ENCODE peak calls at places on chromosomes 7 and 10, in ten cellular contexts. N, B, K, S, P, Q, Z, J, D and O are unnamed samples.

GRCh38 chr7:1943933-1944618 is 274.0 kb downstream of the ELFN1 start:
- DNase-seq in N (peak), B (no peak), K (no peak), S (no peak), P (no peak), Q (no peak), Z (no peak), J (peak), D (no peak), O (no peak)

GRCh38 chr7:123148813-123149212 is 51.0 kb downstream of the SLC13A1 start:
- DNase-seq in N (no peak), B (no peak), K (no peak), S (no peak), P (no peak), Q (no peak), Z (no peak), J (no peak), D (no peak), O (peak)

GRCh38 chr7:43439631-43440401 is 143.1 kb upstream of the STK17A start:
- DNase-seq in N (no peak), B (peak), K (peak), S (no peak), P (no peak), Q (no peak), Z (no peak), J (peak), D (no peak), O (peak)

GRCh38 chr7:67724435-67724834 is 727.8 kb downstream of the TYW1 start:
- DNase-seq in N (no peak), B (no peak), K (no peak), S (no peak), P (no peak), Q (no peak), Z (no peak), J (no peak), D (no peak), O (no peak)

GRCh38 chr10:133276435-133277201 is at the start of gene ADAM8:
- DNase-seq in N (no peak), B (no peak), K (peak), S (no peak), P (no peak), Q (no peak), Z (peak), J (peak), D (no peak), O (no peak)

GRCh38 chr7:69889338-69890080 is 291.2 kb downstream of the AUTS2 start:
- DNase-seq in N (no peak), B (no peak), K (no peak), S (no peak), P (no peak), Q (no peak), Z (no peak), J (no peak), D (no peak), O (no peak)

GRCh38 chr10:7301039-7301768 is 109.6 kb downstream of the SFMBT2 start:
- DNase-seq in N (no peak), B (no peak), K (no peak), S (no peak), P (no peak), Q (no peak), Z (no peak), J (peak), D (no peak), O (no peak)

GRCh38 chr7:73557108-73557396 is 438 bp downstream of the BCL7B start:
- DNase-seq in N (peak), B (peak), K (peak), S (peak), P (peak), Q (peak), Z (peak), J (peak), D (peak), O (peak)

GRCh38 chr10:126969310-126969709 is 64.1 kb downstream of the DOCK1 start:
- DNase-seq in N (no peak), B (peak), K (no peak), S (no peak), P (no peak), Q (no peak), Z (no peak), J (peak), D (no peak), O (peak)
- TF ChIP-seq CTCF in N (peak), B (peak), K (no peak), S (peak), P (no peak), Q (no peak), Z (no peak), J (peak), D (no peak), O (no peak)

DNA sequence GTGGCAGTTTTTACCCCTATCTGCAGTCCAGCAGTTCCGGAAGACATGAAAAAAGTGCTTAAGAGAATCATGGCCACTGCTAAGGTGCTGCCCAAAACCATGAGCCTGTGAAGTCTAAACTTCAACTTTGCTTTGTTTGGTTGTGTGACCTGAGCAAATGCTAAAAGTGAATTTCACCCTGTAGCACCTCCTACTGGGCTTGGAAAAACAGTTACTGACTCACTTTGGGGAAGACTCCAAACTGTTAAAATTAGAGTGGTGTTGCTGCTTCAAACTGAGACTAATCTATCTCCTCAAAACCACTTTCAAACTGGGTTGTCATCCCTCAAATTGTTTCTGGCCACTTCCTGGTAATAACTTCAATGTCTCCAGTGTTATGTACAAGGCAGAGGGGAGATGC is 21.3 kb downstream of the MKX start:
- DNase-seq in N (no peak), B (no peak), K (no peak), S (no peak), P (no peak), Q (no peak), Z (no peak), J (peak), D (no peak), O (peak)
- TF ChIP-seq CTCF in N (no peak), B (peak), K (no peak), S (no peak), P (peak), Q (no peak), Z (no peak), J (peak), D (no peak), O (peak)

GRCh38 chr10:43885842-43886241 is 237.2 kb upstream of the ZNF32 start:
- DNase-seq in N (no peak), B (no peak), K (no peak), S (no peak), P (no peak), Q (no peak), Z (no peak), J (peak), D (no peak), O (no peak)
- TF ChIP-seq CTCF in N (no peak), B (no peak), K (no peak), S (no peak), P (no peak), Q (no peak), Z (no peak), J (peak), D (no peak), O (no peak)

GRCh38 chr7:101856488-101857357 is 39.3 kb downstream of the CUX1 start:
- DNase-seq in N (peak), B (peak), K (peak), S (peak), P (peak), Q (peak), Z (peak), J (peak), D (peak), O (peak)

GRCh38 chr7:101859411-101860106 is 42.1 kb downstream of the CUX1 start:
- DNase-seq in N (no peak), B (no peak), K (no peak), S (no peak), P (no peak), Q (no peak), Z (no peak), J (no peak), D (no peak), O (no peak)

GRCh38 chr7:101858437-101859385 is 41.3 kb downstream of the CUX1 start:
- DNase-seq in N (no peak), B (no peak), K (no peak), S (no peak), P (no peak), Q (peak), Z (no peak), J (no peak), D (no peak), O (no peak)

GRCh38 chr7:101854084-101854865 is 36.8 kb downstream of the CUX1 start:
- DNase-seq in N (no peak), B (no peak), K (no peak), S (no peak), P (no peak), Q (peak), Z (no peak), J (no peak), D (no peak), O (no peak)

GRCh38 chr7:101857358-101857794 is 40.0 kb downstream of the CUX1 start:
- DNase-seq in N (no peak), B (no peak), K (no peak), S (no peak), P (no peak), Q (peak), Z (no peak), J (no peak), D (no peak), O (no peak)
- TF ChIP-seq CTCF in N (no peak), B (no peak), K (no peak), S (no peak), P (no peak), Q (no peak), Z (no peak), J (no peak), D (no peak), O (no peak)

DNA sequence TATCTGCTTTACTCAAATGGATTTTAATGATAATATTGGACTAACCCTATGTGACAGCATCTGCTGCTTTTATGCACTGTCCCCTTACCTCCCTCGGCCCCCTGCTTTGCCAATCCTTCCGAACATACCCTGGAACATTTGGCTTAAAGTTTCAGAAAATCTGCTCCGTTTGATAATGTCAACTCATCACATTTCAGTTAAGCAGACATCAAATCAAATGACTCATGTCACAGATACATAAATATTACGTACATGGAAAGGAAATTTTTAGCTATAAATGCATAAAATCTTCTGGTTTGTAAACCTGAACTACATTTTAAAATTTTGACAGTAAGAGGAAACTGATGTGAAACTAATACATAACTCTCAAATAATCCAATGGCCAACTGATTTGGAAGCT is 98.2 kb downstream of the CNTNAP2 start:
- DNase-seq in N (no peak), B (no peak), K (no peak), S (no peak), P (no peak), Q (no peak), Z (no peak), J (no peak), D (no peak), O (no peak)
- TF ChIP-seq CTCF in N (no peak), B (no peak), K (no peak), S (no peak), P (no peak), Q (no peak), Z (no peak), J (no peak), D (no peak), O (no peak)

DNA sequence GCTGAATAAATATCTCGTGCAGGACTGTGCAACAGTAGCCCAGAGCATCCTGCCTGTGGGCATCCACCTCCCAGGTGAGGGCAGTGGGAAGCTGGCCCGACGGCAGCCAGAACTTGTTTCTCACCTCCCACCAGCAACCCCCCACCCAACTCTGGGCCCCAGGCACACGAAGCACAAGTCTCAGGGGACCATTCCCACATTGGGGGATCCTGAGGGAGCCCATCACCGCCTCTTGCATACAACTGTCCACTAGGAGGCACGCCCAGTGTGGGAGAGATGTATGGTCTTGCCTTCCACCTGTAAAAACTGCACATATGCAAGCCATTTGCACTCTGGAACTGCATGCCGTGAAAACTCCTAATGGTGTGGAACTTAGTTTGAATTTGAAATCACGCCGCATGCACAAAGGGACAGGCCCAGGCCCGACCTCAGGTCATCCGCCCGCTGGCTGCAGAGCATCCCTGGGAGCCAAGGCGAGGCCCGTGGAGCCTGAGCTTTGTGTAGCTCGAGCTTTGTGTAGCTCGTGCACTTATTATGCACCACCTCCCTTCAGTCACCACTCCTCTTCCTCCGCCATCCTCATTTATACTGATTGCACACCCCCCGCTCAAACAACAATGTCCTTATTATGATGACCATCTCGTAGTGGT is 147.9 kb downstream of the ADCY1 start:
- DNase-seq in N (no peak), B (no peak), K (no peak), S (no peak), P (no peak), Q (no peak), Z (no peak), J (peak), D (no peak), O (no peak)
- TF ChIP-seq CTCF in N (no peak), B (no peak), K (no peak), S (no peak), P (no peak), Q (no peak), Z (no peak), J (peak), D (no peak), O (no peak)

GRCh38 chr7:64183126-64183742 is 23.8 kb upstream of the ZNF735 start:
- DNase-seq in N (no peak), B (no peak), K (peak), S (no peak), P (no peak), Q (no peak), Z (no peak), J (peak), D (no peak), O (no peak)
- TF ChIP-seq CTCF in N (peak), B (peak), K (peak), S (peak), P (peak), Q (peak), Z (peak), J (peak), D (peak), O (peak)